ENCODE peak calls at places on chromosome 22, in seven cellular contexts. One of them, this sample, is unnamed.

GRCh38 chr22:17953147-17953546 is 71.2 kb downstream of the MICAL3 start:
- DNase-seq in H7: no peak
- DNase-seq in fibroblast of mammary gland: no peak
- DNase-seq in CD8-positive, alpha-beta T cell: no peak
- DNase-seq in thoracic aorta: no peak
- DNase-seq in CD8-positive, alpha-beta memory T cell: no peak
- DNase-seq in kidney epithelial cell: no peak
- DNase-seq in this sample: no peak

GRCh38 chr22:35736166-35736565 is 18.5 kb downstream of the APOL5 start:
- DNase-seq in H7: no peak
- DNase-seq in fibroblast of mammary gland: no peak
- DNase-seq in CD8-positive, alpha-beta T cell: no peak
- DNase-seq in thoracic aorta: no peak
- DNase-seq in CD8-positive, alpha-beta memory T cell: no peak
- DNase-seq in kidney epithelial cell: no peak
- DNase-seq in this sample: no peak

GRCh38 chr22:18068381-18068988 is 9.3 kb upstream of the PEX26 start:
- DNase-seq in H7: no peak
- DNase-seq in fibroblast of mammary gland: no peak
- DNase-seq in CD8-positive, alpha-beta T cell: no peak
- DNase-seq in thoracic aorta: no peak
- DNase-seq in CD8-positive, alpha-beta memory T cell: no peak
- DNase-seq in kidney epithelial cell: no peak
- DNase-seq in this sample: peak

GRCh38 chr22:38335077-38335476 is 17.8 kb upstream of the CSNK1E start:
- DNase-seq in H7: no peak
- DNase-seq in fibroblast of mammary gland: peak
- DNase-seq in CD8-positive, alpha-beta T cell: no peak
- DNase-seq in thoracic aorta: no peak
- DNase-seq in CD8-positive, alpha-beta memory T cell: no peak
- DNase-seq in kidney epithelial cell: no peak
- DNase-seq in this sample: peak

GRCh38 chr22:23419931-23420330 is 160.2 kb downstream of the IGLL1 start:
- DNase-seq in H7: no peak
- DNase-seq in fibroblast of mammary gland: no peak
- DNase-seq in CD8-positive, alpha-beta T cell: no peak
- DNase-seq in thoracic aorta: no peak
- DNase-seq in CD8-positive, alpha-beta memory T cell: no peak
- DNase-seq in kidney epithelial cell: no peak
- DNase-seq in this sample: no peak

GRCh38 chr22:25488244-25489020 is 76.0 kb upstream of the GRK3 start:
- DNase-seq in H7: no peak
- DNase-seq in fibroblast of mammary gland: peak
- DNase-seq in CD8-positive, alpha-beta T cell: no peak
- DNase-seq in thoracic aorta: peak
- DNase-seq in CD8-positive, alpha-beta memory T cell: no peak
- DNase-seq in kidney epithelial cell: peak
- DNase-seq in this sample: peak

GRCh38 chr22:37202706-37203105 is 9.6 kb downstream of the SSTR3 start:
- DNase-seq in H7: no peak
- DNase-seq in fibroblast of mammary gland: no peak
- DNase-seq in CD8-positive, alpha-beta T cell: peak
- DNase-seq in thoracic aorta: no peak
- DNase-seq in CD8-positive, alpha-beta memory T cell: no peak
- DNase-seq in kidney epithelial cell: no peak
- DNase-seq in this sample: no peak

GRCh38 chr22:28442264-28442950 is 237.2 kb downstream of the TTC28 start:
- DNase-seq in H7: peak
- DNase-seq in fibroblast of mammary gland: peak
- DNase-seq in CD8-positive, alpha-beta T cell: peak
- DNase-seq in thoracic aorta: no peak
- DNase-seq in CD8-positive, alpha-beta memory T cell: peak
- DNase-seq in kidney epithelial cell: peak
- DNase-seq in this sample: peak

GRCh38 chr22:17779286-17780115 is 5.2 kb upstream of the BID start:
- DNase-seq in H7: no peak
- DNase-seq in fibroblast of mammary gland: no peak
- DNase-seq in CD8-positive, alpha-beta T cell: no peak
- DNase-seq in thoracic aorta: no peak
- DNase-seq in CD8-positive, alpha-beta memory T cell: no peak
- DNase-seq in kidney epithelial cell: no peak
- DNase-seq in this sample: no peak

GRCh38 chr22:19292262-19293230 is 1.0 kb upstream of the CLTCL1 start:
- DNase-seq in H7: no peak
- DNase-seq in fibroblast of mammary gland: peak
- DNase-seq in CD8-positive, alpha-beta T cell: no peak
- DNase-seq in thoracic aorta: no peak
- DNase-seq in CD8-positive, alpha-beta memory T cell: peak
- DNase-seq in kidney epithelial cell: no peak
- DNase-seq in this sample: peak

GRCh38 chr22:16970446-16970845 is 37.6 kb downstream of the GAB4 start:
- DNase-seq in H7: no peak
- DNase-seq in fibroblast of mammary gland: no peak
- DNase-seq in CD8-positive, alpha-beta T cell: no peak
- DNase-seq in thoracic aorta: no peak
- DNase-seq in CD8-positive, alpha-beta memory T cell: no peak
- DNase-seq in kidney epithelial cell: no peak
- DNase-seq in this sample: no peak

GRCh38 chr22:50146440-50147228 is 23.9 kb upstream of the PANX2 start:
- DNase-seq in H7: no peak
- DNase-seq in fibroblast of mammary gland: peak
- DNase-seq in CD8-positive, alpha-beta T cell: no peak
- DNase-seq in thoracic aorta: no peak
- DNase-seq in CD8-positive, alpha-beta memory T cell: no peak
- DNase-seq in kidney epithelial cell: no peak
- DNase-seq in this sample: peak

GRCh38 chr22:47065756-47066615 is 303.5 kb downstream of the TBC1D22A start:
- DNase-seq in H7: peak
- DNase-seq in fibroblast of mammary gland: peak
- DNase-seq in CD8-positive, alpha-beta T cell: no peak
- DNase-seq in thoracic aorta: no peak
- DNase-seq in CD8-positive, alpha-beta memory T cell: no peak
- DNase-seq in kidney epithelial cell: no peak
- DNase-seq in this sample: no peak

GRCh38 chr22:29043906-29044575 is 17.6 kb downstream of the C22orf31 start:
- DNase-seq in H7: no peak
- DNase-seq in fibroblast of mammary gland: peak
- DNase-seq in CD8-positive, alpha-beta T cell: no peak
- DNase-seq in thoracic aorta: no peak
- DNase-seq in CD8-positive, alpha-beta memory T cell: no peak
- DNase-seq in kidney epithelial cell: no peak
- DNase-seq in this sample: peak

GRCh38 chr22:37953062-37953436 is 352 bp downstream of the C22orf23 start:
- DNase-seq in H7: peak
- DNase-seq in fibroblast of mammary gland: no peak
- DNase-seq in CD8-positive, alpha-beta T cell: no peak
- DNase-seq in thoracic aorta: no peak
- DNase-seq in CD8-positive, alpha-beta memory T cell: no peak
- DNase-seq in kidney epithelial cell: no peak
- DNase-seq in this sample: peak

GRCh38 chr22:47551438-47551788 is 789.0 kb downstream of the TBC1D22A start:
- DNase-seq in H7: no peak
- DNase-seq in fibroblast of mammary gland: no peak
- DNase-seq in CD8-positive, alpha-beta T cell: no peak
- DNase-seq in thoracic aorta: no peak
- DNase-seq in CD8-positive, alpha-beta memory T cell: no peak
- DNase-seq in kidney epithelial cell: no peak
- DNase-seq in this sample: no peak

GRCh38 chr22:35918466-35918865 is 110.2 kb downstream of the RBFOX2 start:
- DNase-seq in H7: no peak
- DNase-seq in fibroblast of mammary gland: peak
- DNase-seq in CD8-positive, alpha-beta T cell: no peak
- DNase-seq in thoracic aorta: no peak
- DNase-seq in CD8-positive, alpha-beta memory T cell: no peak
- DNase-seq in kidney epithelial cell: no peak
- DNase-seq in this sample: no peak

GRCh38 chr22:25134028-25134427 is 65.6 kb upstream of the CRYBB3 start:
- DNase-seq in H7: no peak
- DNase-seq in fibroblast of mammary gland: no peak
- DNase-seq in CD8-positive, alpha-beta T cell: no peak
- DNase-seq in thoracic aorta: no peak
- DNase-seq in CD8-positive, alpha-beta memory T cell: no peak
- DNase-seq in kidney epithelial cell: no peak
- DNase-seq in this sample: peak

GRCh38 chr22:47198801-47199251 is 436.4 kb downstream of the TBC1D22A start:
- DNase-seq in H7: peak
- DNase-seq in fibroblast of mammary gland: no peak
- DNase-seq in CD8-positive, alpha-beta T cell: no peak
- DNase-seq in thoracic aorta: no peak
- DNase-seq in CD8-positive, alpha-beta memory T cell: no peak
- DNase-seq in kidney epithelial cell: no peak
- DNase-seq in this sample: no peak

GRCh38 chr22:38153821-38154562 is 27.6 kb downstream of the PLA2G6 start:
- DNase-seq in H7: no peak
- DNase-seq in fibroblast of mammary gland: no peak
- DNase-seq in CD8-positive, alpha-beta T cell: no peak
- DNase-seq in thoracic aorta: no peak
- DNase-seq in CD8-positive, alpha-beta memory T cell: no peak
- DNase-seq in kidney epithelial cell: no peak
- DNase-seq in this sample: no peak

GRCh38 chr22:37231406-37232139 is 12.5 kb downstream of the RAC2 start:
- DNase-seq in H7: peak
- DNase-seq in fibroblast of mammary gland: no peak
- DNase-seq in CD8-positive, alpha-beta T cell: peak
- DNase-seq in thoracic aorta: no peak
- DNase-seq in CD8-positive, alpha-beta memory T cell: peak
- DNase-seq in kidney epithelial cell: no peak
- DNase-seq in this sample: no peak

GRCh38 chr22:29797351-29797750 is 30.2 kb downstream of the UQCR10 start:
- DNase-seq in H7: no peak
- DNase-seq in fibroblast of mammary gland: no peak
- DNase-seq in CD8-positive, alpha-beta T cell: no peak
- DNase-seq in thoracic aorta: no peak
- DNase-seq in CD8-positive, alpha-beta memory T cell: no peak
- DNase-seq in kidney epithelial cell: no peak
- DNase-seq in this sample: no peak

GRCh38 chr22:19943665-19944026 is 2.0 kb upstream of the TXNRD2 start:
- DNase-seq in H7: peak
- DNase-seq in fibroblast of mammary gland: peak
- DNase-seq in CD8-positive, alpha-beta T cell: no peak
- DNase-seq in thoracic aorta: no peak
- DNase-seq in CD8-positive, alpha-beta memory T cell: no peak
- DNase-seq in kidney epithelial cell: peak
- DNase-seq in this sample: no peak

GRCh38 chr22:39622881-39623367 is 52.4 kb downstream of the CACNA1I start:
- DNase-seq in H7: peak
- DNase-seq in fibroblast of mammary gland: peak
- DNase-seq in CD8-positive, alpha-beta T cell: peak
- DNase-seq in thoracic aorta: no peak
- DNase-seq in CD8-positive, alpha-beta memory T cell: peak
- DNase-seq in kidney epithelial cell: no peak
- DNase-seq in this sample: peak

GRCh38 chr22:31313366-31314147 is 21.3 kb upstream of the PIK3IP1 start:
- DNase-seq in H7: peak
- DNase-seq in fibroblast of mammary gland: peak
- DNase-seq in CD8-positive, alpha-beta T cell: peak
- DNase-seq in thoracic aorta: peak
- DNase-seq in CD8-positive, alpha-beta memory T cell: peak
- DNase-seq in kidney epithelial cell: no peak
- DNase-seq in this sample: peak
- H3K4me3 ChIP-seq in H7: no peak
- H3K4me3 ChIP-seq in fibroblast of mammary gland: no peak
- H3K4me3 ChIP-seq in CD8-positive, alpha-beta T cell: no peak
- H3K4me3 ChIP-seq in thoracic aorta: no peak
- H3K4me3 ChIP-seq in CD8-positive, alpha-beta memory T cell: no peak
- H3K4me3 ChIP-seq in kidney epithelial cell: no peak
- H3K4me3 ChIP-seq in this sample: no peak

GRCh38 chr22:46064966-46065666 is 85.2 kb upstream of the PPARA start:
- DNase-seq in H7: no peak
- DNase-seq in fibroblast of mammary gland: peak
- DNase-seq in CD8-positive, alpha-beta T cell: no peak
- DNase-seq in thoracic aorta: no peak
- DNase-seq in CD8-positive, alpha-beta memory T cell: no peak
- DNase-seq in kidney epithelial cell: no peak
- DNase-seq in this sample: no peak
- H3K4me3 ChIP-seq in H7: no peak
- H3K4me3 ChIP-seq in fibroblast of mammary gland: peak
- H3K4me3 ChIP-seq in CD8-positive, alpha-beta T cell: no peak
- H3K4me3 ChIP-seq in thoracic aorta: peak
- H3K4me3 ChIP-seq in CD8-positive, alpha-beta memory T cell: no peak
- H3K4me3 ChIP-seq in kidney epithelial cell: no peak
- H3K4me3 ChIP-seq in this sample: peak

GRCh38 chr22:45105281-45105700 is 58.4 kb upstream of the NUP50 start:
- DNase-seq in H7: no peak
- DNase-seq in fibroblast of mammary gland: peak
- DNase-seq in CD8-positive, alpha-beta T cell: no peak
- DNase-seq in thoracic aorta: no peak
- DNase-seq in CD8-positive, alpha-beta memory T cell: no peak
- DNase-seq in kidney epithelial cell: peak
- DNase-seq in this sample: peak
- H3K4me3 ChIP-seq in H7: no peak
- H3K4me3 ChIP-seq in fibroblast of mammary gland: peak
- H3K4me3 ChIP-seq in CD8-positive, alpha-beta T cell: no peak
- H3K4me3 ChIP-seq in thoracic aorta: no peak
- H3K4me3 ChIP-seq in CD8-positive, alpha-beta memory T cell: no peak
- H3K4me3 ChIP-seq in kidney epithelial cell: no peak
- H3K4me3 ChIP-seq in this sample: peak

DNA sequence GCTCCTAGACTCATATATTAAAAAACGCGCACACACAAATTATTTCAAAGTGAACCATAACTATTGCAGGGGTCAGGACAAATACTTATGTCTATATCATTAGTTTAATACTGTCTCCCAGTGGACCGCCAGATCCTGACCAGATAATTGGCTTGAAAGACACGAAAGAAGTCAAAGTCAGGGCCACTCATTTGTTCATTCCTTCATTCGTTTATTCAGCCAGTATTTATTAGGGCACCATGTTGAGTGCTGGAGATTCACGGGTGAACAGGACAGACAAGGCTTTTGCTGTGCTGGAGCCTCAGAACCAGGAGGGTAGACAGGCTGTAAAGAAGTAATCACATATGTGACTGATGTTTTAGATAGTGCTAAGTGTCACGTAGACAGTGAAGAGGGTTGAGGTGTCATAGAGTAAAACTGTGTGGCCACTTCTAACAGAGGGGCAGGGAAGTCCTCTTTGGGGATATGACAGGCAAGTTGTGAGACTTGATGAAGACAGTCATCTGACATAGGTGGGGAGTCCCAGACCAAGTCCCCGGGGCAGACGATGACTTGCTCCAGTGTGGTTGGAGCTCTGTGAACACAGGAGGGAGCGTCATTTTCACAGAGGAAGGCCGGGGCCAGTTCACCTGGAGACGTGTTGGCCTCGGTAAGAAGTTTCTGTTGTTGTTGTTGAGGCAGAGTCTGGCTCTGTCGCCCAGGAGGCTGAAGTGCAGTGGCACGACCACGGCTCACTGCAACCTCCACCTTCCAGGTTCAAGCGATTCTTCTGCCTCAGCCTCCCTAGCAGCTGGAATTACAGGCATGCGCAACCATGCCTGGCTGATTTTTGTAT is 25.9 kb downstream of the RBX1 start:
- DNase-seq in H7: no peak
- DNase-seq in fibroblast of mammary gland: no peak
- DNase-seq in CD8-positive, alpha-beta T cell: no peak
- DNase-seq in thoracic aorta: no peak
- DNase-seq in CD8-positive, alpha-beta memory T cell: no peak
- DNase-seq in kidney epithelial cell: no peak
- DNase-seq in this sample: no peak
- H3K4me3 ChIP-seq in H7: no peak
- H3K4me3 ChIP-seq in fibroblast of mammary gland: no peak
- H3K4me3 ChIP-seq in CD8-positive, alpha-beta T cell: no peak
- H3K4me3 ChIP-seq in thoracic aorta: no peak
- H3K4me3 ChIP-seq in CD8-positive, alpha-beta memory T cell: no peak
- H3K4me3 ChIP-seq in kidney epithelial cell: no peak
- H3K4me3 ChIP-seq in this sample: no peak